ENCODE peak calls at places on chromosomes 5 and 9, in nine cellular contexts. One of them, this sample, is unnamed.

GRCh38 chr5:98705841-98706240 is 67.6 kb upstream of the RGMB start:
- DNase-seq in CD8-positive, alpha-beta T cell: no peak
- DNase-seq in fibroblast of mammary gland: peak
- DNase-seq in NB4: no peak
- DNase-seq in fibroblast of pulmonary artery: no peak
- DNase-seq in Calu3: no peak
- DNase-seq in colonic mucosa: no peak
- DNase-seq in BJ: peak
- DNase-seq in transverse colon: no peak
- DNase-seq in this sample: no peak

GRCh38 chr5:173454381-173454763 is 126.2 kb upstream of the STC2 start:
- DNase-seq in transverse colon: no peak
- DNase-seq in fibroblast of mammary gland: peak
- DNase-seq in Calu3: no peak
- DNase-seq in NB4: peak
- DNase-seq in CD8-positive, alpha-beta T cell: no peak
- DNase-seq in fibroblast of pulmonary artery: peak
- DNase-seq in BJ: no peak
- DNase-seq in colonic mucosa: no peak
- DNase-seq in this sample: peak

GRCh38 chr5:132799392-132799791 is 13.7 kb upstream of the SOWAHA start:
- DNase-seq in CD8-positive, alpha-beta T cell: no peak
- DNase-seq in BJ: no peak
- DNase-seq in Calu3: no peak
- DNase-seq in fibroblast of mammary gland: no peak
- DNase-seq in transverse colon: no peak
- DNase-seq in fibroblast of pulmonary artery: no peak
- DNase-seq in colonic mucosa: no peak
- DNase-seq in NB4: no peak
- DNase-seq in this sample: no peak

GRCh38 chr9:34171753-34172535 is 6.9 kb upstream of the UBAP1 start:
- DNase-seq in Calu3: no peak
- DNase-seq in fibroblast of pulmonary artery: no peak
- DNase-seq in fibroblast of mammary gland: no peak
- DNase-seq in BJ: no peak
- DNase-seq in transverse colon: peak
- DNase-seq in CD8-positive, alpha-beta T cell: no peak
- DNase-seq in NB4: peak
- DNase-seq in colonic mucosa: no peak
- DNase-seq in this sample: no peak

GRCh38 chr5:78235289-78235688 is 59.2 kb downstream of the AP3B1 start:
- DNase-seq in CD8-positive, alpha-beta T cell: no peak
- DNase-seq in NB4: no peak
- DNase-seq in Calu3: no peak
- DNase-seq in fibroblast of mammary gland: peak
- DNase-seq in colonic mucosa: no peak
- DNase-seq in fibroblast of pulmonary artery: peak
- DNase-seq in transverse colon: no peak
- DNase-seq in BJ: no peak
- DNase-seq in this sample: no peak

GRCh38 chr9:14341437-14342133 is 27.6 kb upstream of the NFIB start:
- DNase-seq in CD8-positive, alpha-beta T cell: no peak
- DNase-seq in NB4: no peak
- DNase-seq in transverse colon: no peak
- DNase-seq in fibroblast of mammary gland: no peak
- DNase-seq in colonic mucosa: no peak
- DNase-seq in Calu3: no peak
- DNase-seq in fibroblast of pulmonary artery: no peak
- DNase-seq in BJ: no peak
- DNase-seq in this sample: no peak

GRCh38 chr5:68932830-68933434 is 160.9 kb upstream of the SLC30A5 start:
- DNase-seq in CD8-positive, alpha-beta T cell: no peak
- DNase-seq in fibroblast of mammary gland: peak
- DNase-seq in NB4: peak
- DNase-seq in BJ: no peak
- DNase-seq in colonic mucosa: no peak
- DNase-seq in transverse colon: no peak
- DNase-seq in fibroblast of pulmonary artery: no peak
- DNase-seq in Calu3: no peak
- DNase-seq in this sample: peak

GRCh38 chr5:36301858-36302603 is at the start of gene RANBP3L:
- DNase-seq in BJ: no peak
- DNase-seq in Calu3: no peak
- DNase-seq in transverse colon: peak
- DNase-seq in NB4: peak
- DNase-seq in fibroblast of pulmonary artery: peak
- DNase-seq in colonic mucosa: no peak
- DNase-seq in CD8-positive, alpha-beta T cell: no peak
- DNase-seq in fibroblast of mammary gland: peak
- DNase-seq in this sample: peak

GRCh38 chr9:130451509-130452388 is 7.0 kb downstream of the ASS1 start:
- DNase-seq in transverse colon: peak
- DNase-seq in fibroblast of pulmonary artery: peak
- DNase-seq in Calu3: peak
- DNase-seq in fibroblast of mammary gland: peak
- DNase-seq in colonic mucosa: peak
- DNase-seq in NB4: peak
- DNase-seq in BJ: peak
- DNase-seq in CD8-positive, alpha-beta T cell: no peak
- DNase-seq in this sample: peak

GRCh38 chr5:65861830-65862241 is 64.5 kb upstream of the ERBIN start:
- DNase-seq in BJ: peak
- DNase-seq in fibroblast of pulmonary artery: peak
- DNase-seq in fibroblast of mammary gland: peak
- DNase-seq in transverse colon: no peak
- DNase-seq in colonic mucosa: no peak
- DNase-seq in Calu3: peak
- DNase-seq in NB4: no peak
- DNase-seq in CD8-positive, alpha-beta T cell: no peak
- DNase-seq in this sample: peak

GRCh38 chr5:134567651-134568338 is 42.3 kb downstream of the JADE2 start:
- DNase-seq in CD8-positive, alpha-beta T cell: no peak
- DNase-seq in BJ: no peak
- DNase-seq in Calu3: no peak
- DNase-seq in NB4: no peak
- DNase-seq in transverse colon: peak
- DNase-seq in fibroblast of pulmonary artery: peak
- DNase-seq in colonic mucosa: no peak
- DNase-seq in fibroblast of mammary gland: peak
- DNase-seq in this sample: peak

GRCh38 chr5:75335486-75335885 is 1.5 kb upstream of the HMGCR start:
- DNase-seq in colonic mucosa: no peak
- DNase-seq in BJ: no peak
- DNase-seq in fibroblast of pulmonary artery: no peak
- DNase-seq in NB4: no peak
- DNase-seq in fibroblast of mammary gland: no peak
- DNase-seq in transverse colon: no peak
- DNase-seq in Calu3: no peak
- DNase-seq in CD8-positive, alpha-beta T cell: no peak
- DNase-seq in this sample: no peak

GRCh38 chr5:75336625-75337336 is at the start of gene HMGCR:
- DNase-seq in fibroblast of pulmonary artery: peak
- DNase-seq in fibroblast of mammary gland: peak
- DNase-seq in CD8-positive, alpha-beta T cell: peak
- DNase-seq in transverse colon: peak
- DNase-seq in BJ: peak
- DNase-seq in NB4: peak
- DNase-seq in Calu3: peak
- DNase-seq in colonic mucosa: peak
- DNase-seq in this sample: peak

GRCh38 chr5:75330404-75330803 is 6.6 kb upstream of the HMGCR start:
- DNase-seq in colonic mucosa: no peak
- DNase-seq in transverse colon: no peak
- DNase-seq in BJ: no peak
- DNase-seq in fibroblast of pulmonary artery: no peak
- DNase-seq in NB4: no peak
- DNase-seq in Calu3: no peak
- DNase-seq in fibroblast of mammary gland: no peak
- DNase-seq in CD8-positive, alpha-beta T cell: no peak
- DNase-seq in this sample: no peak

GRCh38 chr5:75335952-75336624 is 932 bp upstream of the HMGCR start:
- DNase-seq in Calu3: peak
- DNase-seq in NB4: peak
- DNase-seq in CD8-positive, alpha-beta T cell: peak
- DNase-seq in fibroblast of mammary gland: peak
- DNase-seq in colonic mucosa: peak
- DNase-seq in transverse colon: peak
- DNase-seq in BJ: peak
- DNase-seq in fibroblast of pulmonary artery: peak
- DNase-seq in this sample: peak

DNA sequence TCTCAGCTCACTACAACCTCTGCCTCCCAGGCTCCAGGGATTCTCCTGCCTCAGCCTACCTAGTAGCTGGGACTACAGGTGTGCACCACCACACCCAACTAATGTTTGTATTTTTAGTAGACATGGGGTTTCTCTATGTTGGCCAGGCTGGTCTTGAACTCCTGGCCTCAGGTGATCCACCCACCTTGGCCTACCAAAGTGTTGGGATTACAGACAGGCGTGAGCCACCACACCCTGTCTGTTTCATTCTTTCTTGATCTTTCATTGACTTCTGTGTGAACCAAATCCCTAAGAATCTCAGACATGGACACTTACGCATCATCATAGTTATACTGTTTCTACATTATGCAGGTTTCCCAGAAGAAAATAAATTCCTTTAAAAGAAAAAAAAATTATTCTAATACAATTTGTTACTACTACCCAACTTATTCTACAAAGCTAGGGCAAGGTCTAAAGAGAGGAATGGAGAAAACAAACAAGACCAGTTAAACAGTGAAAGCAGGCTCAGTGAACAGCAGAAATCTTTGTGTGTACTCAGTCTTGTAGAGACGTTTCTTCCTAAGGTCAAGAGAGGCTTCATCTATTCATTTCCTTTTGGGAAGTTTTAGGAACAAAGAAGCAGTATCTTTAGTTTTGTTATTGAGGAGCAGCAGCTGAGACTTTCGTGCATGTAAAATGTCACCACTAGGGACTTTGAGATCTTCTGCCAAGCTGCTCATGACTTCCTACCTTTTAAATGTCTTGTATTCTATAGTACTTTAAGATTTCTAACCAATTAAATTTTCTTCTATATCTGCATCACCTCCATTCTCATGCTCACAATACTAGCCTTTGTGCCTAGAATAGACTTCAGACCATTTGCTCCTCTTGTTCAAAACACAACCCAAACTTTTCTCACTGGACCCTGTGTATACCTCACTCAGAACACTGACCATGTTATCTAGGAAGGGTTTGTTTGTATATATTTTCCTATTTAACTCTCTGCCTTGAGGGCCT is 5.6 kb upstream of the HMGCR start:
- DNase-seq in CD8-positive, alpha-beta T cell: no peak
- DNase-seq in NB4: no peak
- DNase-seq in Calu3: no peak
- DNase-seq in fibroblast of mammary gland: no peak
- DNase-seq in colonic mucosa: no peak
- DNase-seq in BJ: no peak
- DNase-seq in fibroblast of pulmonary artery: no peak
- DNase-seq in transverse colon: no peak
- DNase-seq in this sample: no peak
- TF ChIP-seq CTCF in CD8-positive, alpha-beta T cell: no peak
- TF ChIP-seq CTCF in NB4: peak
- TF ChIP-seq CTCF in Calu3: no peak
- TF ChIP-seq CTCF in fibroblast of mammary gland: no peak
- TF ChIP-seq CTCF in colonic mucosa: no peak
- TF ChIP-seq CTCF in BJ: no peak
- TF ChIP-seq CTCF in fibroblast of pulmonary artery: peak
- TF ChIP-seq CTCF in transverse colon: no peak
- TF ChIP-seq CTCF in this sample: no peak

GRCh38 chr9:128202648-128203023 is 543 bp upstream of the DNM1 start:
- DNase-seq in colonic mucosa: no peak
- DNase-seq in transverse colon: no peak
- DNase-seq in fibroblast of pulmonary artery: no peak
- DNase-seq in BJ: no peak
- DNase-seq in CD8-positive, alpha-beta T cell: no peak
- DNase-seq in Calu3: no peak
- DNase-seq in NB4: no peak
- DNase-seq in fibroblast of mammary gland: no peak
- DNase-seq in this sample: no peak

GRCh38 chr9:128204858-128205257 is 1.7 kb downstream of the DNM1 start:
- DNase-seq in NB4: no peak
- DNase-seq in fibroblast of pulmonary artery: no peak
- DNase-seq in Calu3: no peak
- DNase-seq in transverse colon: no peak
- DNase-seq in BJ: no peak
- DNase-seq in colonic mucosa: no peak
- DNase-seq in fibroblast of mammary gland: no peak
- DNase-seq in CD8-positive, alpha-beta T cell: no peak
- DNase-seq in this sample: no peak

GRCh38 chr9:128203842-128204551 is 818 bp downstream of the DNM1 start:
- DNase-seq in colonic mucosa: no peak
- DNase-seq in fibroblast of pulmonary artery: no peak
- DNase-seq in transverse colon: no peak
- DNase-seq in Calu3: peak
- DNase-seq in CD8-positive, alpha-beta T cell: no peak
- DNase-seq in BJ: no peak
- DNase-seq in NB4: peak
- DNase-seq in fibroblast of mammary gland: no peak
- DNase-seq in this sample: no peak

GRCh38 chr9:128201441-128202369 is 1.5 kb upstream of the DNM1 start:
- DNase-seq in colonic mucosa: no peak
- DNase-seq in NB4: no peak
- DNase-seq in Calu3: no peak
- DNase-seq in fibroblast of mammary gland: peak
- DNase-seq in BJ: no peak
- DNase-seq in fibroblast of pulmonary artery: no peak
- DNase-seq in transverse colon: no peak
- DNase-seq in CD8-positive, alpha-beta T cell: no peak
- DNase-seq in this sample: no peak

GRCh38 chr9:128203024-128203841 is at the start of gene DNM1:
- DNase-seq in fibroblast of mammary gland: peak
- DNase-seq in colonic mucosa: peak
- DNase-seq in NB4: peak
- DNase-seq in CD8-positive, alpha-beta T cell: peak
- DNase-seq in Calu3: peak
- DNase-seq in fibroblast of pulmonary artery: peak
- DNase-seq in BJ: no peak
- DNase-seq in transverse colon: peak
- DNase-seq in this sample: peak
- TF ChIP-seq CTCF in fibroblast of mammary gland: no peak
- TF ChIP-seq CTCF in colonic mucosa: peak
- TF ChIP-seq CTCF in NB4: peak
- TF ChIP-seq CTCF in CD8-positive, alpha-beta T cell: peak
- TF ChIP-seq CTCF in Calu3: peak
- TF ChIP-seq CTCF in fibroblast of pulmonary artery: peak
- TF ChIP-seq CTCF in BJ: peak
- TF ChIP-seq CTCF in transverse colon: peak
- TF ChIP-seq CTCF in this sample: peak

GRCh38 chr5:1204693-1205242 is 3.4 kb downstream of the SLC6A19 start:
- DNase-seq in BJ: no peak
- DNase-seq in fibroblast of pulmonary artery: peak
- DNase-seq in Calu3: peak
- DNase-seq in NB4: peak
- DNase-seq in colonic mucosa: no peak
- DNase-seq in CD8-positive, alpha-beta T cell: no peak
- DNase-seq in transverse colon: no peak
- DNase-seq in fibroblast of mammary gland: peak
- DNase-seq in this sample: no peak
- TF ChIP-seq CTCF in BJ: peak
- TF ChIP-seq CTCF in fibroblast of pulmonary artery: peak
- TF ChIP-seq CTCF in Calu3: peak
- TF ChIP-seq CTCF in NB4: peak
- TF ChIP-seq CTCF in colonic mucosa: no peak
- TF ChIP-seq CTCF in CD8-positive, alpha-beta T cell: no peak
- TF ChIP-seq CTCF in transverse colon: peak
- TF ChIP-seq CTCF in fibroblast of mammary gland: peak
- TF ChIP-seq CTCF in this sample: no peak

GRCh38 chr5:139702548-139702947 is 54.4 kb downstream of the CXXC5 start:
- DNase-seq in fibroblast of pulmonary artery: no peak
- DNase-seq in colonic mucosa: no peak
- DNase-seq in NB4: no peak
- DNase-seq in Calu3: no peak
- DNase-seq in BJ: no peak
- DNase-seq in CD8-positive, alpha-beta T cell: no peak
- DNase-seq in transverse colon: no peak
- DNase-seq in fibroblast of mammary gland: no peak
- DNase-seq in this sample: no peak
- TF ChIP-seq CTCF in fibroblast of pulmonary artery: no peak
- TF ChIP-seq CTCF in colonic mucosa: no peak
- TF ChIP-seq CTCF in NB4: no peak
- TF ChIP-seq CTCF in Calu3: no peak
- TF ChIP-seq CTCF in BJ: no peak
- TF ChIP-seq CTCF in CD8-positive, alpha-beta T cell: no peak
- TF ChIP-seq CTCF in transverse colon: no peak
- TF ChIP-seq CTCF in fibroblast of mammary gland: no peak
- TF ChIP-seq CTCF in this sample: no peak

This sample was measured in MCF 10A.